ENCODE peak calls at places on chromosomes 5 and 9, in six cellular contexts. G, I, K, A, X and R are unnamed samples.

GRCh38 chr9:93592389-93593021 is 16.1 kb downstream of the PHF2 start:
- DNase-seq in A (no peak), I (no peak), G (no peak), K (no peak), X (no peak), R (no peak)

GRCh38 chr5:81239613-81240012 is 6.5 kb downstream of the CKMT2 start:
- DNase-seq in K (no peak), X (peak; percentile 17), I (peak; percentile 63), A (no peak), G (no peak), R (no peak)

GRCh38 chr5:151682751-151683331 is 3.9 kb downstream of the SPARC start:
- DNase-seq in G (peak; percentile 71), I (no peak), A (peak; percentile 61), K (no peak), X (peak; percentile 73), R (peak; percentile 70)

GRCh38 chr9:98455957-98456621 is 200.6 kb upstream of the TBC1D2 start:
- DNase-seq in K (no peak), G (peak; percentile 18), X (peak; percentile 59), A (no peak), I (peak; percentile 38), R (peak; percentile 71)

GRCh38 chr9:132268725-132269352 is 85.9 kb downstream of the SETX start:
- DNase-seq in A (peak; percentile 81), I (peak; percentile 76), G (peak; percentile 65), X (peak; percentile 74), K (no peak), R (peak; percentile 66)

GRCh38 chr9:114005371-114006154 is 72.5 kb downstream of the AMBP start:
- DNase-seq in I (peak; percentile 16), K (no peak), G (no peak), X (no peak), A (peak; percentile 6), R (no peak)

GRCh38 chr5:157143127-157143959 is 678 bp upstream of the MED7 start:
- DNase-seq in A (peak; percentile 64), K (no peak), I (peak; percentile 55), X (peak; percentile 44), G (no peak), R (peak; percentile 10)

GRCh38 chr5:179805529-179806249 is 977 bp downstream of the MGAT4B start:
- DNase-seq in G (peak; percentile 45), I (no peak), A (peak; percentile 44), K (no peak), X (peak; percentile 60), R (no peak)

GRCh38 chr5:176803943-176804498 is 6.3 kb upstream of the UNC5A start:
- DNase-seq in G (peak; percentile 21), K (no peak), I (no peak), X (peak; percentile 56), A (peak; percentile 40), R (peak; percentile 27)

GRCh38 chr5:109939109-109939682 is 249.5 kb downstream of the MAN2A1 start:
- DNase-seq in I (no peak), K (no peak), A (no peak), X (peak; percentile 80), G (peak; percentile 42), R (peak; percentile 80)

GRCh38 chr5:109937951-109938350 is 248.2 kb downstream of the MAN2A1 start:
- DNase-seq in A (no peak), X (no peak), I (no peak), G (no peak), K (no peak), R (no peak)

GRCh38 chr5:109936996-109937395 is 247.3 kb downstream of the MAN2A1 start:
- DNase-seq in A (no peak), G (no peak), K (no peak), I (no peak), X (no peak), R (no peak)

GRCh38 chr5:109938453-109938852 is 248.7 kb downstream of the MAN2A1 start:
- DNase-seq in X (no peak), A (no peak), G (no peak), K (no peak), I (no peak), R (no peak)

GRCh38 chr5:109936091-109936490 is 246.4 kb downstream of the MAN2A1 start:
- DNase-seq in K (no peak), A (no peak), X (no peak), I (no peak), G (no peak), R (peak; percentile 32)
- H3K4me3 ChIP-seq in K (no peak overlapping the region), A (no peak overlapping the region), X (no peak overlapping the region), I (no peak overlapping the region), G (no peak overlapping the region), R (no peak overlapping the region)

DNA sequence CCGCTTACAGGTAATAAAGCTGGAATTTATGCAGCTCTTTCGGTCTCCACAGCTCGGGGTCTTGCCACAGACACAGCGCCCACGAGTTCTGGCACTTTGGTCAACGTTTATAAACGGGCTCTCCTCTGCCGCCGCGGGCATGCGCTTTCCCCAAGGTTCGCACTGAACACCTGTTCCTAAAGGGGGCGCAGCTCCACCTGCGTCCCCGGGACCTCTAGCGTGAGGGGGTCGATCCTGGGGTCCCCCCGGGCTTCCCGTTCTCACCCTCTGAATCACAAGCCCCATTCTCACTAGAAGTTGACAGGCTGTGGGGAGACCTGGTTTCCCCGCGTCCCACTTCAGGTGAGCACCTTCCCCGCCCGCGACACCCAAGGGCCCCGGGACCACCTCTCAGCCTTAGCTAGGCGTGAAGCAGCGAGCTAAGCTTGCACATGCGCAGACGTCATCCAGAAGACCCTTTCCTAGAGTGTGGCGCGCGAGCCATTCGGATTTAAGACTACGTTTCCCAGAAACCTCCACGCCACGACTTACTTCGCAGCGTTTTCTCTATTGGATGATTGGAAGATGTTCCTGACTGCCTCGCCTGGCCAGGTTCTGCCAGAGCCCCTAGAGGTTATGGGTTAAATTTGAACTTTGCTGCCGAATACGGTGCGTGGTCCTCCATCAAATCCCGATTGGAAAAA is 21.3 kb upstream of the ZNF782 start:
- DNase-seq in I (peak; percentile 63), G (peak; percentile 83), A (peak; percentile 90), K (no peak), X (peak; percentile 81), R (peak; percentile 78)
- TF ChIP-seq CTCF in I (peak; percentile 18), G (no peak), A (peak; percentile 14), K (no peak), X (peak; percentile 25), R (peak; percentile 34)

DNA sequence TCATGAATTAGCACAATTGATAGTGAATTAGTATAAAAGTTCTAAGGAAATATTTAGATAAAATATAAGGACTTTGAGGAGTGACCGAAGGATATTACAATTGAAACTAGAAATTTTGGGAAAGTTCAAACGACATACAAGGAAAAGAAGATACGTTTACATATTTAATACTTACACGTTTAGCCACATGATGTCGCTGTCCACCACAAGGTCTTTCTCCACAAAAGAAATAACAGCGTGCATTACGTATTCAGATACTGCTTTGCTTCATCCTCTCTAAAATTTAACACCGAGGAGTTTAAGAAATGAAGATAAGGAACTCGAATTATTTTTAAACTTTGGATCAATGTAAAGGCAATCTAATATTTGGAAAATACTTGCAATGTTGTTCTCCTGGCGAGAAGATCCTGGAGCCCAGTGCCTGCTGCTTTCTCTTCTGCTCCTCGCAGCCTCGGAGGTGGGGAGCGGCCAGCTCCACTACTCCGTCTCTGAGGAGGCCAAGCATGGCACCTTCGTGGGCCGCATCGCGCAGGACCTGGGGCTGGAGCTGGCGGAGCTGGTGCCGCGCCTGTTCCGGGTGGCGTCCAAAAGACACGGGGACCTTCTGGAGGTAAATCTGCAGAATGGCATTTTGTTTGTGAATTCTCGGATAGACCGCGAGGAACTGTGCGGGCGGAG is at the start of gene PCDHA3:
- DNase-seq in G (peak; percentile 39), I (no peak), A (peak; percentile 48), X (peak; percentile 40), K (no peak), R (peak; percentile 34)
- H3K4me3 ChIP-seq in G (no peak within 1 kb of the TSS), I (peak within 1 kb of the TSS; percentile 34), A (peak within 1 kb of the TSS; percentile 18), X (no peak within 1 kb of the TSS), K (peak within 1 kb of the TSS; percentile 30), R (no peak within 1 kb of the TSS)

GRCh38 chr9:121286973-121287721 is 19.2 kb downstream of the GSN start:
- DNase-seq in K (peak; percentile 58), A (peak; percentile 87), G (peak; percentile 97), X (peak; percentile 97), I (peak; percentile 61), R (peak; percentile 96)
- TF ChIP-seq CTCF in K (peak; percentile 11), A (no peak), G (peak; percentile 31), X (peak; percentile 34), I (peak; percentile 36), R (peak; percentile 32)

DNA sequence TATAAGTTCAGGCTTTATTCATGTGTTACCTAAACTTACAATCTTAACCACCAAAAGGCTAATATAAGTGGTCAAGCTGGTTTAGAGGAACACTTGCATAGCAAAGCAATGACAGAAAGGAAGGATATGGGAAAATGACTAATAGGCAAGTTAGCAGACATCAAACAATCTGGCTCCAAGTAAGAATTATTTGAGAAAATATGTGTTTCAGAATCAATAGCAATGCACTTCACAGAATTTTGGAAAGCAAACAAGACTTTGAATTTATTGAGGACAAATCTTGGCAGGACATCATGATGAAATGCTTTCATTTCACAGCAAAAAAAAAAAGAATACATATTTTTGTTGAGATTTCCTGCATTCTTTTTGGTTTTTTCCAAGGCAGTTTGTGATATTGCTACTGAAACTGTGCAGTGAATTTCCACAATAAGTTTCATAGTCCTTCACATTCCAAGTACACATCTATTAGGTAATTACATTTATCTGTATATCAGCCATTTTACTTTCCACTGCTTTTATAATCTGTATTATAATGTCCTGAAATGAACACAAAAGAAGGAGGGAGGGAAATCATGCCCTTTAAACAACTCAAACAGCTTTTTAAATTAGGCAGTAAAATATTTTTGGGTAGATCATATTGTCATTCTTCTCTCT is 417.9 kb downstream of the NR2F1-AS1 start:
- DNase-seq in K (peak; percentile 83), X (peak; percentile 86), I (no peak), A (no peak), G (peak; percentile 84), R (peak; percentile 92)
- H3K4me3 ChIP-seq in K (no peak overlapping the region), X (no peak overlapping the region), I (no peak overlapping the region), A (no peak overlapping the region), G (no peak overlapping the region), R (no peak overlapping the region)

DNA sequence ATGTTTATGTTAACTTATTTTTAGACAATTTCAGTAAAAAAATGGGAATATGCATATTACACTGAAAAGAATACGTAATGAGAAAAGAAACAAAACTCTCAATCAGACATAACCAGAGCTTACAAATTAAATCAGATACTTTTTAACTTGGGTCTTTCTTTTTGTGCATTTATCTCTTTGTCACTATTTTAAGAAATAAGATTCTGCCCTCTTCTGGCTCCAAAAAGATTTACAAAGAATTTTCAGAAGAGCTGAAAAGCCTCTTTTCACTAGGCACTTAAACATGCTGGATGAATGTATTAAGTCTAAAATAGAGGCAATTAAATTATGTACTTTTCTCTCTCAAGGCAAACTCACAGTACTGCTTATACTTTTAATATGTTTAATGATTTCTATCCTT is 55.5 kb downstream of the CEP120 start:
- DNase-seq in K (no peak), I (no peak), X (peak; percentile 27), A (no peak), G (peak; percentile 59), R (peak; percentile 30)
- TF ChIP-seq CTCF in K (no peak), I (peak; percentile 51), X (peak; percentile 25), A (no peak), G (no peak), R (peak; percentile 34)